ENCODE peak calls at places on chromosome 3, in five cellular contexts. V is hepatocyte, P is SK-N-SH, W is GM23248, U is PC-3. Q is an unnamed sample. For H3K9me3, the result is how much of the 10 kb centered on the place peaks cover.

GRCh38 chr3:64046527-64046926 is 23.2 kb upstream of the PSMD6 start:
- DNase-seq in P (no peak), V (no peak), U (no peak), W (no peak), Q (no peak)

GRCh38 chr3:177318559-177318958 is 121.3 kb upstream of the TBL1XR1 start:
- DNase-seq in W (no peak), V (no peak), P (no peak), U (no peak), Q (no peak)

GRCh38 chr3:132464066-132464465 is 46.8 kb downstream of the DNAJC13 start:
- DNase-seq in U (peak), W (peak), P (no peak), V (no peak), Q (no peak)

GRCh38 chr3:8621872-8622271 is 22.7 kb downstream of the SSUH2 start:
- DNase-seq in U (peak), P (no peak), V (peak), W (peak), Q (no peak)

GRCh38 chr3:174329321-174329720 is 529.8 kb upstream of the NAALADL2 start:
- DNase-seq in V (no peak), W (peak), P (no peak), U (peak), Q (no peak)

GRCh38 chr3:118710532-118710931 is 324.1 kb downstream of the IGSF11 start:
- DNase-seq in P (no peak), W (no peak), U (no peak), V (no peak), Q (no peak)

GRCh38 chr3:27643355-27643754 is 78.8 kb downstream of the EOMES start:
- DNase-seq in U (peak), W (peak), V (no peak), P (no peak), Q (no peak)

GRCh38 chr3:188126271-188126670 is 27.7 kb upstream of the LPP start:
- DNase-seq in P (no peak), V (no peak), U (no peak), W (peak), Q (no peak)

GRCh38 chr3:60755094-60755493 is 496.2 kb downstream of the FHIT start:
- DNase-seq in P (peak), V (no peak), W (peak), U (peak), Q (no peak)

GRCh38 chr3:197380786-197381185 is 82.4 kb upstream of the DLG1 start:
- DNase-seq in W (no peak), P (peak), V (no peak), U (no peak), Q (no peak)

GRCh38 chr3:120404876-120405275 is 45.9 kb downstream of the FSTL1 start:
- DNase-seq in U (no peak), W (peak), P (no peak), V (no peak), Q (no peak)

GRCh38 chr3:150203273-150203672 is 204.8 kb upstream of the TSC22D2 start:
- DNase-seq in V (no peak), P (no peak), W (peak), U (no peak), Q (no peak)

DNA sequence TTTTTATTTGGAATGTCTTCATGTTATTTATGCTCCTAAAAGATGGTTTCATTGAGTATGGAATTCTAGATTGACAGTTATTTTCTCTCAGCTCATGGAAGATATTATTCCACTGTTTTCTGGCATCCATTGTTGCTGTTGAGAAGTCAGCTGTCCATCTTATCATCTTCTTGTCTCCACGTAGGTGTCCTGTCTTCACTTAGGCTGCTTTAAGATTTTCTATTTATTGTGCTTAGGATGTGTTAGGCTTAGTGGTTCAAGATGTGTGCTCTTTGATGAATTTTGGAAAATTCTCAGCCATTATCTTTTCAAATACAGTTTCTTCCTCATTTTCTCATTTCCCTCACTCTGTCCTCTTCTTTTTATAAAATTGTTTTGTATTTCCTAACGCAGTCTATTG is 52.0 kb downstream of the SNRK start:
- DNase-seq in P (no peak), U (no peak), W (peak), V (no peak), Q (peak)
- H3K9me3 ChIP-seq in P (under half), U (under half), W (under half), V (under half), Q (under half)

DNA sequence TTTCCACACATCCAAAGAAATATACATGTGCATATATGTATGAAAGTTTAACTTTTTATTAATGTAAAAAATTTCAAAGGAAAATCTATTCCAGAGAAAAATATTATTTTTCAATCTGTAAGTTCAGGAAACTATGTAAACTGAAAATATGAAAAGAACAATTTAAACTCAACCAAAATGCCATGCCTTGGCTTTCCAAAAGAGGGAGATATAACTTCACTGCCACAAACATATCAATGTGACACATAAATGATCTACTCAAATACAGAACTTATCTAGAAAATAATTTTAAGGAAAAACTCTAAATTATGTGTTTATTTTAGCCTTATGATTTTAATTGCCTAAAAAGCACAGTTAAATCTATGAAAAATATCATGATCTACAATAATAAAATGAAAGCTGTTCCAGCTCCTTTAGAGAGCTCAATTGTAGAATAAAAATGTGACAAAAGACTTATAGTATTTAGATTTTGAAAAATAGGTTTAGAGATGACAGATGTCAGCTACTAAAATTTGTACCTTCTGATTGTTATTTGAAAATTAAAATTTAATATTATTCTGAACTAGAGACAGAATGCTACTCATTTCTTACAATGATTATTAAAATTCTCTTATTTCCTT is 94.8 kb downstream of the GBE1 start:
- DNase-seq in W (peak), P (peak), V (no peak), U (peak), Q (no peak)
- TF ChIP-seq EZH2phosphoT487 in W (no peak), P (no peak), V (no peak), U (no peak), Q (no peak)

DNA sequence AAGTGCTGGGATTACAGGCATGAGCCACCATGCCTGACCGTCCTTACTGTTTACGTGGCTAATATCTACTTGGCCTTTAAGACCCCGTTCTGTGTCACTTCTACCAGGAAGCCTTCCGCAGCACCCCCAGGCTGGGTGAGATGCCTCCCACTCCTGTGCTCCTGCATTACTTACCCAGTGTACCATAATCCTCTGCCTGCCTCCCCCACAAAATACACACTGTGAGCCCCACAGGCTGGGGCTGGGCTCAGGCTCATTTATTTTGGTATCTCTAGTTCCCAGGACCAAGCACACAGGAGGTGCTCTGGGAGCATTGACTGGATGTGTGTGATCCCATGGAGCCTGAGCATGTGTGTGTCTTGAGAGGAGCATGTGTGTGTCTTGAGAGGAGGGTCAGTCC is 14.9 kb downstream of the MRAS start:
- DNase-seq in P (no peak), U (no peak), V (no peak), W (no peak), Q (no peak)
- H3K9me3 ChIP-seq in P (under half), U (under half), V (under half), W (under half), Q (under half)

GRCh38 chr3:23004971-23005370 is 198.2 kb upstream of the UBE2E2 start:
- DNase-seq in P (no peak), V (peak), W (peak), U (peak), Q (no peak)

DNA sequence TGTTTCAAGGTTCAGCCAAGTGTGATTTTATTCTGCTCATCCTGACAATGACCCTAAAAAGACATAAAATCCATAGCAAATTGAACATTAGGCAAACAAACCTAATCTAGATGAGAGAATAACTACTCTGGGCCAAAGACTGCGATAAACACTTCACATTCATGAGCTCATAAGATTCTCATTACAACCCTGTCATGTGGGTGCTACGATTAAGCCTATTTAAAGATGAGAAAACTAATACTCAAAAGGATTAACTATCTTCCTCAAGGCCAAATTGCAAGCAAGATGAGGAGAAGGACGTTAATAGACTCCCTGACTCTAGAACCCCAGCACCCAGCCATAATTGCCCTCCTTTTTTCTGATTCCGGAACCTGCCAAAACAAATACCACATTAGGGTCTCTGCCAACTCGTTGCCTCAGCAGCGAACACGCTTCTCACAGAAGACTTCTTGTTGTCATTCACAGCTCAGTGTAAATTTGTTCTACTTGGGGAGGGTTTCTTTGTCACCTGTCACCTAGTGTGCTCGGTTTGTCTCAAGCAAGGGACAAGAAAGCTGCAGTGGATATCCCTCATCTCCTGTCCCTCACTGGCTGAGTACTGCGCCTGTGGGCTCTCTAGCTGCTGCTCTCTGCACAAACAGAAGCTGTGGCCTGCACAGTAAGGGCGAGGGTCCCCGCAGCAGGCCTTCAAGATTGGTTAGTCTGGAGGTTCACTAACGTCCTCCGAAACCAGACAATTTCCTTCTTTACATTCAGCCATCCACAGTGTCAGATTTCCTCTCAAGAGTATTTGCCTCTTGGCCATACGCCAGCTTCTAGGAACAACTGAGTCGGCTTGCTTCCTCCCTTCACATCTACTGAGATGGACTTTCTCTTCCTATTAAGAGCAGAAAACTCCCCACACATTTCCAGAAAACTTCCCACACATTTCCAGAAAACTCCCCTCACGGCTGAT is 200.0 kb upstream of the UBE2E2 start:
- DNase-seq in U (peak), V (peak), W (peak), P (no peak), Q (no peak)
- TF ChIP-seq EZH2phosphoT487 in U (no peak), V (no peak), W (no peak), P (no peak), Q (no peak)